ENCODE peak calls at places on chromosomes 3 and 15, in six cellular contexts. One of them, this sample, is unnamed. For H3K4me1 and H3K9me3, the result is how much of the 10 kb centered on the place peaks cover.

GRCh38 chr15:99452728-99453643 is 112.8 kb upstream of the MEF2A start:
- DNase-seq in left lung: peak
- DNase-seq in GM23248: no peak
- DNase-seq in H9: no peak
- DNase-seq in left ventricle myocardium inferior: peak
- DNase-seq in pancreas: no peak
- DNase-seq in this sample: no peak

GRCh38 chr3:124767259-124767658 is 37.0 kb downstream of the UMPS start:
- DNase-seq in left lung: no peak
- DNase-seq in pancreas: no peak
- DNase-seq in GM23248: no peak
- DNase-seq in left ventricle myocardium inferior: no peak
- DNase-seq in H9: no peak
- DNase-seq in this sample: no peak

GRCh38 chr15:68402432-68403160 is 29.4 kb downstream of the ITGA11 start:
- DNase-seq in GM23248: no peak
- DNase-seq in left lung: no peak
- DNase-seq in left ventricle myocardium inferior: no peak
- DNase-seq in pancreas: no peak
- DNase-seq in H9: peak
- DNase-seq in this sample: no peak

GRCh38 chr3:188728371-188728896 is 443.3 kb upstream of the TPRG1 start:
- DNase-seq in pancreas: no peak
- DNase-seq in left lung: no peak
- DNase-seq in GM23248: no peak
- DNase-seq in left ventricle myocardium inferior: no peak
- DNase-seq in H9: no peak
- DNase-seq in this sample: no peak

GRCh38 chr3:187741403-187742350 is 3.6 kb downstream of the BCL6 start:
- DNase-seq in left lung: peak
- DNase-seq in left ventricle myocardium inferior: peak
- DNase-seq in GM23248: peak
- DNase-seq in pancreas: peak
- DNase-seq in H9: peak
- DNase-seq in this sample: peak

GRCh38 chr15:63371297-63371918 is 10.2 kb downstream of the CA12 start:
- DNase-seq in left lung: no peak
- DNase-seq in left ventricle myocardium inferior: no peak
- DNase-seq in H9: no peak
- DNase-seq in GM23248: peak
- DNase-seq in pancreas: no peak
- DNase-seq in this sample: no peak

GRCh38 chr3:189834462-189834861 is 203.3 kb downstream of the TP63 start:
- DNase-seq in left lung: no peak
- DNase-seq in left ventricle myocardium inferior: no peak
- DNase-seq in pancreas: no peak
- DNase-seq in GM23248: no peak
- DNase-seq in H9: no peak
- DNase-seq in this sample: no peak

GRCh38 chr3:176633511-176633910 is 563.8 kb downstream of the TBL1XR1 start:
- DNase-seq in left ventricle myocardium inferior: no peak
- DNase-seq in GM23248: no peak
- DNase-seq in left lung: no peak
- DNase-seq in pancreas: no peak
- DNase-seq in H9: peak
- DNase-seq in this sample: peak

GRCh38 chr15:61916104-61916503 is 144.1 kb downstream of the VPS13C start:
- DNase-seq in pancreas: no peak
- DNase-seq in H9: no peak
- DNase-seq in left lung: no peak
- DNase-seq in left ventricle myocardium inferior: no peak
- DNase-seq in GM23248: peak
- DNase-seq in this sample: no peak

GRCh38 chr15:58331903-58332675 is 99.7 kb upstream of the LIPC start:
- DNase-seq in pancreas: peak
- DNase-seq in left lung: peak
- DNase-seq in GM23248: peak
- DNase-seq in H9: peak
- DNase-seq in left ventricle myocardium inferior: peak
- DNase-seq in this sample: peak

GRCh38 chr15:58957101-58957973 is 23.9 kb upstream of the SLTM start:
- DNase-seq in left lung: no peak
- DNase-seq in GM23248: peak
- DNase-seq in pancreas: peak
- DNase-seq in left ventricle myocardium inferior: no peak
- DNase-seq in H9: peak
- DNase-seq in this sample: peak

GRCh38 chr15:91407237-91407889 is 307.3 kb downstream of the SV2B start:
- DNase-seq in GM23248: peak
- DNase-seq in left ventricle myocardium inferior: peak
- DNase-seq in left lung: no peak
- DNase-seq in pancreas: no peak
- DNase-seq in H9: peak
- DNase-seq in this sample: no peak

GRCh38 chr3:107913671-107914070 is 177.2 kb downstream of the CD47 start:
- DNase-seq in pancreas: no peak
- DNase-seq in left lung: no peak
- DNase-seq in left ventricle myocardium inferior: no peak
- DNase-seq in H9: no peak
- DNase-seq in GM23248: peak
- DNase-seq in this sample: no peak

GRCh38 chr15:80059786-80060489 is 462 bp downstream of the ZFAND6 start:
- DNase-seq in left ventricle myocardium inferior: no peak
- DNase-seq in H9: peak
- DNase-seq in left lung: peak
- DNase-seq in pancreas: no peak
- DNase-seq in GM23248: peak
- DNase-seq in this sample: peak

GRCh38 chr3:83076041-83076440 is 1314.6 kb upstream of the GBE1 start:
- DNase-seq in left ventricle myocardium inferior: no peak
- DNase-seq in GM23248: no peak
- DNase-seq in left lung: no peak
- DNase-seq in pancreas: no peak
- DNase-seq in H9: no peak
- DNase-seq in this sample: no peak

GRCh38 chr15:48466825-48467224 is 135.6 kb downstream of the DUT start:
- DNase-seq in left lung: no peak
- DNase-seq in GM23248: no peak
- DNase-seq in left ventricle myocardium inferior: no peak
- DNase-seq in H9: no peak
- DNase-seq in pancreas: no peak
- DNase-seq in this sample: no peak

GRCh38 chr15:85583404-85584390 is 203.3 kb downstream of the AKAP13 start:
- DNase-seq in left lung: no peak
- DNase-seq in pancreas: no peak
- DNase-seq in H9: no peak
- DNase-seq in left ventricle myocardium inferior: peak
- DNase-seq in GM23248: no peak
- DNase-seq in this sample: no peak

GRCh38 chr3:136336329-136337100 is 86.4 kb downstream of the PCCB start:
- DNase-seq in pancreas: no peak
- DNase-seq in left ventricle myocardium inferior: no peak
- DNase-seq in GM23248: peak
- DNase-seq in H9: no peak
- DNase-seq in left lung: no peak
- DNase-seq in this sample: no peak

GRCh38 chr3:130907500-130907899 is 13.6 kb downstream of the ATP2C1 start:
- DNase-seq in H9: no peak
- DNase-seq in pancreas: no peak
- DNase-seq in left ventricle myocardium inferior: no peak
- DNase-seq in left lung: no peak
- DNase-seq in GM23248: no peak
- DNase-seq in this sample: no peak

GRCh38 chr3:128504957-128505730 is 12.1 kb upstream of the GATA2 start:
- DNase-seq in left lung: no peak
- DNase-seq in GM23248: no peak
- DNase-seq in left ventricle myocardium inferior: no peak
- DNase-seq in H9: peak
- DNase-seq in pancreas: no peak
- DNase-seq in this sample: peak

GRCh38 chr3:10450494-10451440 is 54.6 kb downstream of the ATP2B2 start:
- DNase-seq in left lung: no peak
- DNase-seq in GM23248: no peak
- DNase-seq in pancreas: no peak
- DNase-seq in left ventricle myocardium inferior: no peak
- DNase-seq in H9: no peak
- DNase-seq in this sample: no peak

GRCh38 chr3:122890077-122890484 is 95.2 kb downstream of the SLC49A4 start:
- DNase-seq in H9: peak
- DNase-seq in GM23248: peak
- DNase-seq in left lung: no peak
- DNase-seq in pancreas: no peak
- DNase-seq in left ventricle myocardium inferior: peak
- DNase-seq in this sample: peak

GRCh38 chr15:70200511-70200991 is 102.8 kb upstream of the TLE3 start:
- DNase-seq in left lung: no peak
- DNase-seq in pancreas: no peak
- DNase-seq in GM23248: peak
- DNase-seq in left ventricle myocardium inferior: no peak
- DNase-seq in H9: no peak
- DNase-seq in this sample: no peak

GRCh38 chr15:58269455-58270414 is 131.6 kb downstream of the AQP9 start:
- DNase-seq in H9: peak
- DNase-seq in GM23248: peak
- DNase-seq in left ventricle myocardium inferior: no peak
- DNase-seq in left lung: no peak
- DNase-seq in pancreas: peak
- DNase-seq in this sample: peak

GRCh38 chr15:40930430-40931299 is 1.5 kb downstream of the DLL4 start:
- DNase-seq in left ventricle myocardium inferior: peak
- DNase-seq in GM23248: peak
- DNase-seq in H9: peak
- DNase-seq in left lung: peak
- DNase-seq in pancreas: peak
- DNase-seq in this sample: peak

GRCh38 chr3:28109829-28110228 is 131.6 kb upstream of the CMC1 start:
- DNase-seq in left ventricle myocardium inferior: no peak
- DNase-seq in GM23248: no peak
- DNase-seq in H9: no peak
- DNase-seq in pancreas: no peak
- DNase-seq in left lung: no peak
- DNase-seq in this sample: no peak

GRCh38 chr15:85142324-85142723 is 160.7 kb downstream of the PDE8A start:
- DNase-seq in left ventricle myocardium inferior: no peak
- DNase-seq in left lung: no peak
- DNase-seq in H9: no peak
- DNase-seq in pancreas: no peak
- DNase-seq in GM23248: peak
- DNase-seq in this sample: no peak

GRCh38 chr3:24496529-24497482 is 2.2 kb upstream of the THRB start:
- DNase-seq in GM23248: peak
- DNase-seq in left ventricle myocardium inferior: peak
- DNase-seq in left lung: peak
- DNase-seq in H9: peak
- DNase-seq in pancreas: peak
- DNase-seq in this sample: peak

GRCh38 chr15:31339558-31339895 is 12.9 kb downstream of the KLF13 start:
- DNase-seq in H9: no peak
- DNase-seq in left lung: no peak
- DNase-seq in pancreas: no peak
- DNase-seq in GM23248: no peak
- DNase-seq in left ventricle myocardium inferior: no peak
- DNase-seq in this sample: no peak
- H3K4me1 ChIP-seq in H9: under half
- H3K4me1 ChIP-seq in left lung: half or more
- H3K4me1 ChIP-seq in pancreas: under half
- H3K4me1 ChIP-seq in GM23248: under half
- H3K4me1 ChIP-seq in left ventricle myocardium inferior: half or more
- H3K4me1 ChIP-seq in this sample: under half

GRCh38 chr15:94930945-94931344 is 699.6 kb downstream of the MCTP2 start:
- DNase-seq in H9: no peak
- DNase-seq in left ventricle myocardium inferior: no peak
- DNase-seq in pancreas: no peak
- DNase-seq in left lung: no peak
- DNase-seq in GM23248: no peak
- DNase-seq in this sample: no peak
- H3K9me3 ChIP-seq in H9: under half
- H3K9me3 ChIP-seq in left ventricle myocardium inferior: under half
- H3K9me3 ChIP-seq in pancreas: under half
- H3K9me3 ChIP-seq in left lung: under half
- H3K9me3 ChIP-seq in GM23248: under half
- H3K9me3 ChIP-seq in this sample: under half

DNA sequence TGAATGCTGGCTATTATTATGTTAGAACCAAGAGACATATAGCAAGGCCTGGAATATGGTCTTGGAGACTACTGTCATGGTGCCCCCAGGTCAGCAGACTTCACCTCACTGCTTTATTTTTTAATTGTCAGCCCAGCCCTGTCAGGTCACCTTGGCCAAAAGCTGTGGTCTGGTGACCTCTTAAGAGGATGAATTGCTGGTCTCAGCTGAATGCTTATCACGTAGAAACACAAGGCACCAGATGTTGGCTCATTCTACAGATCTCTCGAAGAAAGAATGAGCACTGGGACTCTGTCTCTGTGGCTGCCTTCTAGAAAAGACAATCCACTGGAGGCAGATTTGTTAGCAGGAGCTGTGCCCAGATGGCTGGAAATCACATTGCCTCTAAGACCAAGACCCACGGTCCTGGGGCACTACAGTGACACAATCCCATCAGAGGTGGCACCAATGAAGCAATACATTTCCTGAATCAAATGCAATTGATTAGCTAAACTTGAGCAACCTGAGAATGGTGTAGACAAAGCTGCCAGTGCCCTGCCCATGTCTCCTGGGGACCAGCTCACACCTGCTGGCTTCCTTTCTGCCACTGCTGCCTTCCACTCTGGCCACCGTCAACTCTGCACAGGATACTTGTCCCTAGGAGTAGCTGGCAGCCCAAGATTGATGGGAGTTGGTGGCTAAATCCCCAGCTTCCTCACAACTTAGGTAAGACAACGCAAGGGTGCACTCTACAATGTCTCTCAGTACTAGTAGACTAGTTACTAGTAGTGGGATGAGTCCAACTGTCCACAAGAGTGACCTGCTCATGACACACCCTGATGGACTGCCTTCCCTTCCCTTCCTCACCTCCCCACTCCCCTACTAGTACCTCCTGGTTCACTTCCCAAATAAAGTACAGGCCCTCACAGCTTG is 384.9 kb upstream of the PROK2 start:
- DNase-seq in left ventricle myocardium inferior: no peak
- DNase-seq in left lung: no peak
- DNase-seq in pancreas: no peak
- DNase-seq in H9: no peak
- DNase-seq in GM23248: no peak
- DNase-seq in this sample: no peak
- H3K4me1 ChIP-seq in left ventricle myocardium inferior: under half
- H3K4me1 ChIP-seq in left lung: under half
- H3K4me1 ChIP-seq in pancreas: under half
- H3K4me1 ChIP-seq in H9: under half
- H3K4me1 ChIP-seq in GM23248: under half
- H3K4me1 ChIP-seq in this sample: under half

DNA sequence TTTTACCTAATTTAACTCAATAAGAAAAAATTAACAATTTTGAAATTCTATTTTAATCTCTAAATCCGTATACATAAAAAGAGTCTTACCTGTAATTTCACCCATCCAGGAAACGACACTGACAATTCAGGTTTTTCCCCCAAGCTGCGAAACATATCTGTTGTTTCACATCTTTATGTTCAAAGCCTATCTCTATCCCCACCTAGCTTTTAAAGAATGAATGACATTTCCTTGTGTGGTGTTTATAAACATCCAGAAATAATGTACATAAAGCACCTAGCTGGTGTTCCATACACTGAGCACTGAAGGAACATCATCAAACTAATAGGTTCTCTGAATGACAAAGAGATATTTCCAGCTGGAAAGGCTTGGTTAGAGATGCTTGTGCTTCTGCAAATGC is 867.8 kb downstream of the SQOR start:
- DNase-seq in pancreas: no peak
- DNase-seq in GM23248: peak
- DNase-seq in left ventricle myocardium inferior: no peak
- DNase-seq in left lung: no peak
- DNase-seq in H9: no peak
- DNase-seq in this sample: peak
- H3K9me3 ChIP-seq in pancreas: under half
- H3K9me3 ChIP-seq in GM23248: under half
- H3K9me3 ChIP-seq in left ventricle myocardium inferior: under half
- H3K9me3 ChIP-seq in left lung: under half
- H3K9me3 ChIP-seq in H9: under half
- H3K9me3 ChIP-seq in this sample: under half

This sample was measured in Caco-2.